ENCODE peak calls at places on chromosomes 4 and X, in four cellular contexts. Q, A, O and P are unnamed samples. For H3K4me1 and H3K27me3, the result is how much of the 10 kb centered on the place peaks cover.

GRCh38 chr4:2591189-2591588 is 54.7 kb downstream of the FAM193A start:
- DNase-seq in O (peak), A (no peak), Q (no peak), P (no peak)

GRCh38 chr4:20422398-20422797 is 170.7 kb downstream of the SLIT2 start:
- DNase-seq in A (peak), O (peak), Q (peak), P (peak)

GRCh38 chrX:55546956-55547355 is 57.3 kb upstream of the USP51 start:
- DNase-seq in A (no peak), O (no peak), Q (no peak), P (no peak)

GRCh38 chr4:104128850-104129213 is 365.9 kb downstream of the CXXC4 start:
- DNase-seq in O (no peak), A (peak), Q (no peak), P (no peak)

GRCh38 chr4:128384091-128384520 is 96.5 kb upstream of the PGRMC2 start:
- DNase-seq in Q (no peak), O (no peak), A (no peak), P (no peak)

GRCh38 chr4:74109116-74109791 is 10.3 kb upstream of the CXCL2 start:
- DNase-seq in A (peak), Q (no peak), O (no peak), P (peak)

GRCh38 chrX:132489256-132490085 is 633 bp upstream of the MBNL3 start:
- DNase-seq in O (peak), Q (no peak), A (peak), P (peak)

GRCh38 chrX:26851981-26852380 is 611.2 kb downstream of the PPP4R3C start:
- DNase-seq in A (peak), O (no peak), Q (no peak), P (no peak)

GRCh38 chr4:188620608-188621007 is 481.4 kb downstream of the TRIML1 start:
- DNase-seq in O (no peak), Q (no peak), A (no peak), P (no peak)

GRCh38 chr4:94564252-94564651 is 112.5 kb downstream of the PDLIM5 start:
- DNase-seq in Q (no peak), O (no peak), A (no peak), P (no peak)

GRCh38 chr4:185991750-185992149 is 77.2 kb upstream of the TLR3 start:
- DNase-seq in O (no peak), Q (no peak), A (no peak), P (no peak)

GRCh38 chr4:1783970-1784369 is 9.1 kb upstream of the FGFR3 start:
- DNase-seq in Q (no peak), O (no peak), A (no peak), P (no peak)

GRCh38 chr4:156774422-156774821 is 197.2 kb downstream of the PDGFC start:
- DNase-seq in O (no peak), A (peak), Q (no peak), P (no peak)

GRCh38 chr4:54908744-54909143 is 216.7 kb downstream of the KDR start:
- DNase-seq in A (no peak), O (no peak), Q (no peak), P (no peak)

GRCh38 chr4:185304944-185305690 is 90.6 kb downstream of the LRP2BP start:
- DNase-seq in Q (no peak), A (peak), O (no peak), P (peak)

GRCh38 chr4:106864231-106864630 is 171.9 kb downstream of the DKK2 start:
- DNase-seq in Q (no peak), O (no peak), A (no peak), P (peak)

GRCh38 chr4:184383497-184384055 is 90.8 kb downstream of the IRF2 start:
- DNase-seq in O (peak), Q (no peak), A (peak), P (no peak)

GRCh38 chr4:149371021-149371420 is 444.6 kb downstream of the IQCM start:
- DNase-seq in Q (no peak), A (peak), O (peak), P (peak)

GRCh38 chrX:136021160-136021559 is 35.9 kb downstream of the SLC9A6 start:
- DNase-seq in Q (no peak), A (no peak), O (no peak), P (no peak)
- H3K4me1 ChIP-seq in Q (under half), A (under half), O (under half), P (under half)

GRCh38 chrX:24694825-24695224 is 1.1 kb downstream of the POLA1 start:
- DNase-seq in O (no peak), Q (no peak), A (no peak), P (no peak)

GRCh38 chrX:24693453-24694202 is at the start of gene POLA1:
- DNase-seq in O (peak), A (peak), Q (peak), P (peak)

GRCh38 chrX:24696241-24696640 is 2.5 kb downstream of the POLA1 start:
- DNase-seq in Q (no peak), O (no peak), A (no peak), P (no peak)

DNA sequence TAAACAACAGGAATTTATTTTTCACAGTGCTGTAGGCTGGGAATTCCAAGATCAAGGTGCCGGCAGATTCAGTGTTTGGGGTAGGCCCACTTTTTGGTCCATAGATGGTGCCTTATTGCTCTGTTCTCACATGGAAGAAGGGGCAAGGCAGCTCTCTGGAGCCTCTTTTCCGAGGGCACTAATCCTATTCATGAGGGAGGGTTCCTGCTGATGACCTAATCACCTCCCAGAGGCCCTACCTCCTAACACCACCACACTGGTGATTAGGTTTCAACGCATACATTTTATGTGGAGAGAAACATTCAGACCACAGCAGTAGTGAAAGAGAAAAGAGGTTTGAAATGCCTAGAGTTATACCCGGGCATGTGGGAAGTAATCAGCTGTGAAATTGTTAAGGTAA is 1.4 kb upstream of the POLA1 start:
- DNase-seq in O (no peak), A (no peak), Q (no peak), P (no peak)
- H3K4me3 ChIP-seq in O (no peak), A (no peak), Q (no peak), P (no peak)

DNA sequence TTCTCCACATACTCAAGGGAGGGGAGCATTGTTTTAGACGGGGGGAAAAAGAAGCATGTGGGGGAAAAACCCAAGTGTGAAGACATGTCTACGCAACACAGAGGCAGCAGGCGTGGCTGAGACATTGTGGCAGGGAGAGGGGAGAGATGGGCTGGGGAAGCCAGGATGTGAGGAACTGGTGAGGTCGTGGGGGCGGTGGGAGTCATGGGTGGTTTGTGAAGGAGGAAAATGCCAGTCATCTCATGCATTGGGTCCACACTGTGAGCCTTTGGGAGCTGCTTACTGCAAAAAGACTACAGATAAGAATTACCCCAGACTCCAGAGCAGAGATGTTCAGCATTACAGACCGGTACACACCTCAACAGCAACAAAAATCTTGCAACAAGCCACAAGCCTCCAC is 2.1 kb downstream of the JAKMIP1 start:
- DNase-seq in A (no peak), O (no peak), Q (no peak), P (no peak)
- H3K27me3 ChIP-seq in A (under half), O (under half), Q (under half), P (under half)

GRCh38 chr4:65063601-65064000 is 606.7 kb downstream of the EPHA5 start:
- DNase-seq in Q (no peak), A (no peak), O (no peak), P (no peak)
- H3K4me1 ChIP-seq in Q (under half), A (under half), O (under half), P (under half)

GRCh38 chr4:6658204-6658585 is 17.7 kb downstream of the MRFAP1 start:
- DNase-seq in Q (no peak), A (no peak), O (peak), P (no peak)
- H3K4me3 ChIP-seq in Q (no peak), A (no peak), O (peak), P (no peak)

GRCh38 chrX:47644557-47645091 is 5.7 kb downstream of the ELK1 start:
- DNase-seq in O (no peak), A (peak), Q (no peak), P (peak)

GRCh38 chrX:47645530-47645929 is 4.8 kb downstream of the ELK1 start:
- DNase-seq in O (no peak), Q (no peak), A (peak), P (no peak)

GRCh38 chrX:47648376-47648775 is 2.0 kb downstream of the ELK1 start:
- DNase-seq in O (no peak), Q (no peak), A (no peak), P (no peak)

GRCh38 chrX:47646636-47647035 is 3.7 kb downstream of the ELK1 start:
- DNase-seq in Q (no peak), O (no peak), A (no peak), P (no peak)

GRCh38 chrX:47643926-47644325 is 6.4 kb downstream of the ELK1 start:
- DNase-seq in A (no peak), O (no peak), Q (no peak), P (no peak)
- H3K27me3 ChIP-seq in A (under half), O (under half), Q (under half), P (under half)

DNA sequence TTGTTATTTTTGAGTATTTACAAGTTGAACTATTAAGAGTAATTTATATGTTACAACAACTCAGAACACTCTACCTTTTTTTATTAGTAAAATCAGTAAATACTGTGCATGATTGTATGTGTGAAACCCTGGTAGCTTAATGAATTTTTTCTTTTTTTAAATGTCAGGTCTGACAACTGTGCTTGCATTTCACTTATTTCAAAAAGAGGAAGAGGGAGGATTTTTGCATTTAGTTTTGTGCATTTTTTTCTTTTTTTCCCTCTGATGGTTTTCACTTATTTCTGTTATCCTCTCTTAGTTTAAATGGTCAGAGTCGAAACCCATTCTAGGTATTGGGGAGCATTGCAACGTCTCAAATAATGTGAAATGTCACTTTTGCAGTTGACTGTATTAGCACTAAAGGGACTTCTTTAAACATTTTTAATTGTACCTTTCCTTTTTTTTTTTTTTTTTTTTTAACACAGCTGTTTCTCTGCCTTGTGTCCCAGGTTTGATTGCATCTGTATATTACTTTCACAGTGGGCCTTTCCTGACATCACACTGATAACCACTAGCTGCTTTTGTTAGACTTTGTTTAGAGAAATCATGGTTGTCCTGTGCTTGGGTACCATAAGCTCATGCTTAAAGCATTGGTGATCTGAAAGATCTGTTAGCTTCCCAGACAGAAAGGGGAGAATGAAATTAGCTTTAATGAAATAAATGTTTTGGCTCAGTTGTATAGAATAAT is 28.5 kb downstream of the MOB1B start:
- DNase-seq in A (no peak), O (no peak), Q (no peak), P (no peak)
- H3K4me1 ChIP-seq in A (under half), O (under half), Q (under half), P (under half)

GRCh38 chr4:56657128-56657527 is 24.0 kb downstream of the HOPX start:
- DNase-seq in O (no peak), Q (no peak), A (peak), P (no peak)

GRCh38 chr4:56656346-56656643 is 24.8 kb downstream of the HOPX start:
- DNase-seq in Q (no peak), A (no peak), O (peak), P (peak)

GRCh38 chr4:56654238-56654632 is 26.9 kb downstream of the HOPX start:
- DNase-seq in A (no peak), Q (no peak), O (peak), P (no peak)

GRCh38 chr4:56655209-56655626 is 25.9 kb downstream of the HOPX start:
- DNase-seq in O (peak), A (no peak), Q (no peak), P (peak)

DNA sequence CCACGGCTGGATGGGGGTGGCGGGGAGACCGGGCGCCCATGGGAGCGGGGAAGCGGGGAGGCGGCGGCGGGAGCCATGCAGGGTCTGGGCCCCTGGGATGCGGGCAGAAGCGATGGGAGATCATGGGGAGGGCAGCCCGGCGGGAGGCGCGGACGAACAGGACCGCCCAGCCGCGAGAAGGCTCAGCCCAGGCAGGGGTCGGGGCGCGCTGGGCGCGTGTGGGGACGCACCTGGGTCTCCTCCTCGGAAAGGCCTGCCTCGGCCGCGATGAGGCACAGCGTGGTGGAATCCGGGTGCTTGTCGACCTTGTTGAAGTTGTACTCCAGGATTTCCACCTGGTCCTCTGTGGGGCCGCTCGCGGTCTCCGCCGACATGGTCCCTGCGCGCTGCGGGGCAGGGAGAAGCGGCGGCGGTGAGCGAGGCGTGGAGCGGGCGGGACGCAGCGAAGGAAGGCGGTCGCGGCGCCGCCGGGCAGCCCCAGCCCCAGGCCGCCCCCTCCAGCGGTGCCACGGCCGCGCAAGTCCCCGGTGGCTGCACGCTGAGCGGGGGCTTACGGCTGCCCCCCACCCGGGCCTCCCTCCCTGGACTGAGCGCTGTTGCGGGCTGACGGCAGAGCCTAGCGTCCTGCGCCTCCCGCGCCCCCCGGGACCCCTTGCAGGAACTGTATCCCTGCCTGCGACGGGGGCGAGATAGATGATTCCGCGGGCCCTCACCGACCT is 25.3 kb downstream of the HOPX start:
- DNase-seq in A (no peak), O (no peak), Q (no peak), P (peak)
- H3K4me3 ChIP-seq in A (peak), O (peak), Q (no peak), P (peak)

GRCh38 chrX:40513012-40513411 is 67.8 kb upstream of the ATP6AP2 start:
- DNase-seq in Q (no peak), A (no peak), O (no peak), P (no peak)
- H3K27me3 ChIP-seq in Q (under half), A (under half), O (under half), P (under half)